ENCODE peak calls at places on chromosomes 11 and 22, in four cellular contexts. One of them, this sample, is unnamed.

GRCh38 chr11:85941380-85941973 is 86.3 kb downstream of the CCDC83 start:
- DNase-seq in heart right ventricle: peak; percentile 25
- DNase-seq in ELF-1: peak; percentile 47
- DNase-seq in EH: peak; percentile 73
- DNase-seq in this sample: peak; percentile 76

GRCh38 chr22:43349636-43350035 is 6.5 kb upstream of the SCUBE1 start:
- DNase-seq in EH: no peak
- DNase-seq in ELF-1: no peak
- DNase-seq in heart right ventricle: no peak
- DNase-seq in this sample: no peak

GRCh38 chr22:30420401-30421178 is 5.0 kb upstream of the MTFP1 start:
- DNase-seq in ELF-1: no peak
- DNase-seq in heart right ventricle: no peak
- DNase-seq in EH: peak; percentile 88
- DNase-seq in this sample: no peak

GRCh38 chr22:20626811-20627210 is 119.4 kb downstream of the MED15 start:
- DNase-seq in heart right ventricle: no peak
- DNase-seq in EH: no peak
- DNase-seq in ELF-1: no peak
- DNase-seq in this sample: no peak

GRCh38 chr11:71131861-71132260 is 120.5 kb downstream of the SHANK2 start:
- DNase-seq in ELF-1: no peak
- DNase-seq in EH: no peak
- DNase-seq in heart right ventricle: no peak
- DNase-seq in this sample: no peak

GRCh38 chr11:30983810-30984441 is 385.6 kb downstream of the DCDC1 start:
- DNase-seq in heart right ventricle: no peak
- DNase-seq in EH: no peak
- DNase-seq in ELF-1: no peak
- DNase-seq in this sample: no peak

GRCh38 chr11:59223611-59224010 is 10.9 kb upstream of the MPEG1 start:
- DNase-seq in ELF-1: no peak
- DNase-seq in heart right ventricle: no peak
- DNase-seq in EH: no peak
- DNase-seq in this sample: no peak

GRCh38 chr11:12382451-12382850 is 5.1 kb downstream of the PARVA start:
- DNase-seq in EH: peak; percentile 42
- DNase-seq in ELF-1: no peak
- DNase-seq in heart right ventricle: no peak
- DNase-seq in this sample: no peak

GRCh38 chr11:60902625-60903024 is 3.8 kb downstream of the PRPF19 start:
- DNase-seq in ELF-1: no peak
- DNase-seq in EH: no peak
- DNase-seq in heart right ventricle: no peak
- DNase-seq in this sample: no peak

GRCh38 chr22:23237201-23237798 is 57.0 kb downstream of the BCR start:
- DNase-seq in heart right ventricle: peak; percentile 77
- DNase-seq in EH: no peak
- DNase-seq in ELF-1: peak; percentile 65
- DNase-seq in this sample: no peak

GRCh38 chr11:59767212-59767611 is 12.0 kb downstream of the STX3 start:
- DNase-seq in ELF-1: no peak
- DNase-seq in EH: no peak
- DNase-seq in heart right ventricle: no peak
- DNase-seq in this sample: no peak

GRCh38 chr11:9574556-9574805 is 1.0 kb downstream of the WEE1 start:
- DNase-seq in heart right ventricle: peak; percentile 45
- DNase-seq in ELF-1: no peak
- DNase-seq in EH: peak; percentile 44
- DNase-seq in this sample: no peak

GRCh38 chr11:66310324-66310723 is 6.5 kb downstream of the CD248 start:
- DNase-seq in ELF-1: no peak
- DNase-seq in heart right ventricle: no peak
- DNase-seq in EH: no peak
- DNase-seq in this sample: no peak

GRCh38 chr11:7575841-7576451 is 62.1 kb downstream of the PPFIBP2 start:
- DNase-seq in ELF-1: peak; percentile 60
- DNase-seq in heart right ventricle: peak; percentile 37
- DNase-seq in EH: peak; percentile 48
- DNase-seq in this sample: no peak

GRCh38 chr22:35330258-35330861 is 30.7 kb downstream of the TOM1 start:
- DNase-seq in ELF-1: no peak
- DNase-seq in heart right ventricle: peak; percentile 85
- DNase-seq in EH: peak; percentile 87
- DNase-seq in this sample: no peak

GRCh38 chr22:44224166-44224565 is 43.4 kb downstream of the PARVG start:
- DNase-seq in heart right ventricle: no peak
- DNase-seq in ELF-1: no peak
- DNase-seq in EH: peak; percentile 53
- DNase-seq in this sample: no peak

GRCh38 chr11:69674267-69674885 is 777 bp downstream of the LTO1 start:
- DNase-seq in ELF-1: no peak
- DNase-seq in EH: peak; percentile 84
- DNase-seq in heart right ventricle: peak; percentile 40
- DNase-seq in this sample: peak; percentile 70

GRCh38 chr11:65315204-65315865 is 669 bp downstream of the CDC42EP2 start:
- DNase-seq in heart right ventricle: peak; percentile 89
- DNase-seq in EH: peak; percentile 75
- DNase-seq in ELF-1: peak; percentile 96
- DNase-seq in this sample: no peak

GRCh38 chr11:2222479-2222878 is 47.9 kb downstream of the ASCL2 start:
- DNase-seq in ELF-1: no peak
- DNase-seq in heart right ventricle: no peak
- DNase-seq in EH: no peak
- DNase-seq in this sample: no peak

GRCh38 chr22:37906364-37907008 is 389 bp downstream of the MICALL1 start:
- DNase-seq in heart right ventricle: no peak
- DNase-seq in ELF-1: no peak
- DNase-seq in EH: no peak
- DNase-seq in this sample: peak; percentile 34

GRCh38 chr11:115911656-115912055 is 407.4 kb upstream of the CADM1 start:
- DNase-seq in EH: no peak
- DNase-seq in ELF-1: no peak
- DNase-seq in heart right ventricle: no peak
- DNase-seq in this sample: no peak

GRCh38 chr11:108117746-108118371 is 3.5 kb upstream of the ACAT1 start:
- DNase-seq in ELF-1: no peak
- DNase-seq in heart right ventricle: no peak
- DNase-seq in EH: peak; percentile 63
- DNase-seq in this sample: no peak

GRCh38 chr22:44353063-44353440 is 40.3 kb upstream of the SHISAL1 start:
- DNase-seq in EH: no peak
- DNase-seq in heart right ventricle: no peak
- DNase-seq in ELF-1: no peak
- DNase-seq in this sample: no peak

GRCh38 chr11:65445101-65445603 is 22.6 kb downstream of the NEAT1 start:
- DNase-seq in heart right ventricle: no peak
- DNase-seq in ELF-1: no peak
- DNase-seq in EH: peak; percentile 56
- DNase-seq in this sample: no peak

GRCh38 chr22:31537019-31537535 is 40.7 kb downstream of the SFI1 start:
- DNase-seq in ELF-1: no peak
- DNase-seq in EH: no peak
- DNase-seq in heart right ventricle: no peak
- DNase-seq in this sample: no peak

GRCh38 chr11:112884012-112884767 is 77.0 kb upstream of the NCAM1 start:
- DNase-seq in ELF-1: no peak
- DNase-seq in EH: no peak
- DNase-seq in heart right ventricle: no peak
- DNase-seq in this sample: no peak

GRCh38 chr11:67584205-67584880 is 731 bp downstream of the GSTP1 start:
- DNase-seq in EH: peak; percentile 70
- DNase-seq in heart right ventricle: peak; percentile 78
- DNase-seq in ELF-1: peak; percentile 51
- DNase-seq in this sample: no peak

This sample was measured in H54.